ENCODE peak calls at places on chromosomes 6 and 20, in eight cellular contexts. V is cardiac muscle cell; G is T-helper 17 cell; H is HFF-Myc; N is activated CD8-positive, alpha-beta memory T cell treated with anti-CD3 and anti-CD28 coated beads, Interleukin-2, amount 10 ng/mL, durations not matched to agents 7 days and 5 days; Y is psoas muscle; Q is dermis blood vessel endothelial cell; X is retina. Z is an unnamed sample.

GRCh38 chr20:24995741-24996448 is 3.3 kb upstream of the APMAP start:
- DNase-seq in V (no peak), G (no peak), H (no peak), N (peak; percentile 36), Y (no peak), Q (no peak), X (no peak), Z (no peak)

GRCh38 chr6:74735304-74735703 is 470.5 kb downstream of the COL12A1 start:
- DNase-seq in V (no peak), G (no peak), H (no peak), N (no peak), Y (no peak), Q (no peak), X (no peak), Z (no peak)

GRCh38 chr20:61937146-61937962 is 128.3 kb downstream of the TAF4 start:
- DNase-seq in V (no peak), G (peak; percentile 5), H (no peak), N (no peak), Y (no peak), Q (no peak), X (no peak), Z (no peak)

GRCh38 chr6:150145830-150146229 is 3.0 kb downstream of the PPP1R14C start:
- DNase-seq in V (no peak), G (no peak), H (no peak), N (no peak), Y (no peak), Q (no peak), X (no peak), Z (no peak)

GRCh38 chr6:44567406-44567805 is 179.9 kb downstream of the CDC5L start:
- DNase-seq in V (no peak), G (no peak), H (no peak), N (no peak), Y (no peak), Q (no peak), X (no peak), Z (no peak)

GRCh38 chr6:3451498-3451897 is 5.4 kb downstream of the SLC22A23 start:
- DNase-seq in V (no peak), G (no peak), H (no peak), N (no peak), Y (no peak), Q (no peak), X (no peak), Z (no peak)

GRCh38 chr6:131831392-131831791 is 23.6 kb downstream of the ENPP1 start:
- DNase-seq in V (no peak), G (no peak), H (no peak), N (no peak), Y (no peak), Q (peak; percentile 22), X (no peak), Z (no peak)

GRCh38 chr6:76326866-76327265 is 254.4 kb upstream of the IMPG1 start:
- DNase-seq in V (no peak), G (no peak), H (no peak), N (no peak), Y (no peak), Q (no peak), X (no peak), Z (no peak)

GRCh38 chr6:87832025-87832825 is 130.2 kb upstream of the AKIRIN2 start:
- DNase-seq in V (no peak), G (no peak), H (no peak), N (no peak), Y (no peak), Q (peak; percentile 55), X (peak; percentile 7), Z (no peak)

GRCh38 chr20:63309261-63310071 is 16.5 kb downstream of the COL20A1 start:
- DNase-seq in V (peak; percentile 72), G (no peak), H (no peak), N (peak; percentile 43), Y (peak; percentile 48), Q (peak; percentile 62), X (peak; percentile 91), Z (no peak)

GRCh38 chr6:72650081-72650745 is 28.3 kb downstream of the KCNQ5 start:
- DNase-seq in V (no peak), G (no peak), H (no peak), N (no peak), Y (no peak), Q (no peak), X (no peak), Z (no peak)

GRCh38 chr6:79077680-79078056 is 386 bp downstream of the PHIP start:
- DNase-seq in V (peak; percentile 62), G (peak; percentile 42), H (no peak), N (peak; percentile 70), Y (no peak), Q (no peak), X (no peak), Z (no peak)

GRCh38 chr20:9344080-9344920 is 170.1 kb upstream of the LAMP5 start:
- DNase-seq in V (no peak), G (no peak), H (peak; percentile 30), N (no peak), Y (no peak), Q (peak; percentile 70), X (no peak), Z (no peak)

GRCh38 chr20:57270204-57270937 is 3.9 kb upstream of the BMP7 start:
- DNase-seq in V (no peak), G (no peak), H (no peak), N (no peak), Y (no peak), Q (no peak), X (no peak), Z (no peak)

GRCh38 chr20:47792021-47792618 is 6.8 kb upstream of the SULF2 start:
- DNase-seq in V (no peak), G (no peak), H (peak; percentile 88), N (no peak), Y (peak; percentile 77), Q (peak; percentile 88), X (no peak), Z (peak; percentile 95)

GRCh38 chr20:62117658-62118057 is 4.6 kb upstream of the LSM14B start:
- DNase-seq in V (peak; percentile 31), G (peak; percentile 44), H (no peak), N (peak; percentile 91), Y (peak; percentile 37), Q (no peak), X (no peak), Z (no peak)

GRCh38 chr6:25070547-25071366 is 135.0 kb upstream of the RIPOR2 start:
- DNase-seq in V (peak; percentile 86), G (peak; percentile 53), H (peak; percentile 71), N (peak; percentile 89), Y (peak; percentile 61), Q (peak; percentile 92), X (peak; percentile 82), Z (peak; percentile 96)

GRCh38 chr6:96760153-96760687 is 77.1 kb downstream of the GPR63 start:
- DNase-seq in V (no peak), G (no peak), H (no peak), N (no peak), Y (no peak), Q (no peak), X (no peak), Z (no peak)

GRCh38 chr20:63553933-63554290 is at the start of gene FNDC11:
- DNase-seq in V (peak; percentile 70), G (peak; percentile 58), H (no peak), N (peak; percentile 60), Y (peak; percentile 61), Q (peak; percentile 55), X (no peak), Z (no peak)

GRCh38 chr6:148750826-148751225 is 4.0 kb downstream of the UST start:
- DNase-seq in V (no peak), G (no peak), H (no peak), N (no peak), Y (peak; percentile 30), Q (no peak), X (no peak), Z (no peak)

GRCh38 chr20:38242848-38243449 is 17.6 kb downstream of the KIAA1755 start:
- DNase-seq in V (no peak), G (no peak), H (no peak), N (no peak), Y (no peak), Q (peak; percentile 34), X (no peak), Z (no peak)

GRCh38 chr6:54695815-54696214 is 150.8 kb upstream of the FAM83B start:
- DNase-seq in V (no peak), G (no peak), H (no peak), N (no peak), Y (no peak), Q (no peak), X (no peak), Z (no peak)

GRCh38 chr6:123372737-123373136 is 264.0 kb downstream of the TRDN start:
- DNase-seq in V (no peak), G (no peak), H (no peak), N (no peak), Y (no peak), Q (no peak), X (no peak), Z (no peak)

GRCh38 chr20:41738584-41739193 is 120.5 kb upstream of the CHD6 start:
- DNase-seq in V (peak; percentile 69), G (no peak), H (peak; percentile 2), N (peak; percentile 59), Y (peak; percentile 25), Q (peak; percentile 68), X (peak; percentile 74), Z (peak; percentile 91)

GRCh38 chr6:163260911-163261310 is 153.6 kb upstream of the QKI start:
- DNase-seq in V (no peak), G (no peak), H (no peak), N (no peak), Y (no peak), Q (no peak), X (peak; percentile 52), Z (no peak)

GRCh38 chr20:44997668-44998067 is 31.4 kb downstream of the STK4 start:
- DNase-seq in V (no peak), G (no peak), H (no peak), N (no peak), Y (no peak), Q (no peak), X (no peak), Z (no peak)

GRCh38 chr6:130065616-130066015 is 47.2 kb downstream of the L3MBTL3 start:
- DNase-seq in V (no peak), G (no peak), H (no peak), N (no peak), Y (no peak), Q (no peak), X (no peak), Z (no peak)

GRCh38 chr6:150377211-150377781 is 8.5 kb downstream of the IYD start:
- DNase-seq in V (peak; percentile 26), G (no peak), H (no peak), N (no peak), Y (no peak), Q (no peak), X (peak; percentile 44), Z (peak; percentile 83)

GRCh38 chr6:97048771-97049170 is 124.2 kb downstream of the KLHL32 start:
- DNase-seq in V (no peak), G (no peak), H (no peak), N (no peak), Y (no peak), Q (no peak), X (no peak), Z (no peak)

GRCh38 chr20:32570401-32571190 is 14.5 kb downstream of the NOL4L start:
- DNase-seq in V (no peak), G (no peak), H (no peak), N (no peak), Y (no peak), Q (no peak), X (no peak), Z (no peak)

GRCh38 chr6:101607286-101607685 is 213.8 kb downstream of the GRIK2 start:
- DNase-seq in V (no peak), G (no peak), H (no peak), N (no peak), Y (no peak), Q (no peak), X (no peak), Z (no peak)

GRCh38 chr6:38319259-38320255 is 320.2 kb downstream of the BTBD9 start:
- DNase-seq in V (no peak), G (no peak), H (no peak), N (no peak), Y (no peak), Q (no peak), X (no peak), Z (no peak)

GRCh38 chr6:14501914-14502313 is 384.3 kb downstream of the CD83 start:
- DNase-seq in V (no peak), G (no peak), H (no peak), N (no peak), Y (no peak), Q (no peak), X (peak; percentile 12), Z (no peak)

Z was measured in esophagus muscularis mucosa.